ENCODE peak calls at places on chromosomes 4 and X, in four cellular contexts. D is endodermal cell, Q is astrocyte of the spinal cord, E is brain microvascular endothelial cell. B is an unnamed sample.

GRCh38 chr4:109803924-109804571 is 2.2 kb upstream of the CFI start:
- DNase-seq in D (peak), Q (peak), E (peak), B (no peak)

GRCh38 chrX:30597258-30598012 is 19.9 kb upstream of the TASL start:
- DNase-seq in D (no peak), E (no peak), Q (no peak), B (no peak)

GRCh38 chrX:154046262-154046771 is 26.6 kb upstream of the IRAK1 start:
- DNase-seq in Q (peak), E (peak), D (no peak), B (no peak)

GRCh38 chr4:166546009-166546408 is 673.0 kb downstream of the TLL1 start:
- DNase-seq in E (no peak), D (no peak), Q (no peak), B (no peak)

GRCh38 chr4:120691106-120691505 is 231.4 kb downstream of the PRDM5 start:
- DNase-seq in D (no peak), E (no peak), Q (no peak), B (no peak)

GRCh38 chrX:13570245-13570573 is 808 bp downstream of the EGFL6 start:
- DNase-seq in Q (no peak), D (no peak), E (no peak), B (no peak)

GRCh38 chrX:18885317-18886004 is 98.5 kb downstream of the PHKA2 start:
- DNase-seq in Q (peak), D (no peak), E (no peak), B (no peak)

GRCh38 chr4:84706286-84706685 is 123.4 kb downstream of the CDS1 start:
- DNase-seq in Q (no peak), D (no peak), E (no peak), B (no peak)

GRCh38 chr4:3160325-3160915 is 85.9 kb downstream of the HTT start:
- DNase-seq in E (no peak), Q (no peak), D (no peak), B (no peak)

GRCh38 chr4:182338731-182339130 is 95.5 kb downstream of the TENM3 start:
- DNase-seq in Q (peak), D (no peak), E (no peak), B (no peak)

GRCh38 chrX:31099536-31100090 is 27.8 kb upstream of the FTHL17 start:
- DNase-seq in Q (no peak), E (no peak), D (no peak), B (no peak)

GRCh38 chr4:16253127-16253960 is 27.1 kb upstream of the TAPT1 start:
- DNase-seq in E (peak), D (no peak), Q (peak), B (no peak)

GRCh38 chr4:154741877-154742851 is 1.6 kb upstream of the LRAT start:
- DNase-seq in Q (peak), D (peak), E (no peak), B (no peak)

GRCh38 chr4:40316782-40317635 is 18.1 kb upstream of the CHRNA9 start:
- DNase-seq in Q (peak), E (peak), D (peak), B (no peak)

GRCh38 chr4:66911898-66912297 is 633.4 kb downstream of the CENPC start:
- DNase-seq in D (no peak), E (peak), Q (peak), B (no peak)

GRCh38 chr4:5982156-5982973 is 35.9 kb downstream of the C4orf50 start:
- DNase-seq in D (peak), Q (no peak), E (no peak), B (no peak)

GRCh38 chr4:76800902-76801301 is 97.0 kb downstream of the SOWAHB start:
- DNase-seq in E (no peak), Q (no peak), D (no peak), B (no peak)

GRCh38 chr4:155818639-155819038 is 47.4 kb downstream of the ASIC5 start:
- DNase-seq in E (no peak), Q (no peak), D (no peak), B (no peak)

GRCh38 chrX:16185725-16186136 is 18.4 kb downstream of the MAGEB17 start:
- DNase-seq in D (peak), Q (peak), E (peak), B (no peak)

GRCh38 chr4:113335771-113336170 is 286.3 kb downstream of the ANK2 start:
- DNase-seq in Q (no peak), D (no peak), E (no peak), B (no peak)

GRCh38 chr4:186851291-186852077 is 127.8 kb upstream of the FAT1 start:
- DNase-seq in E (no peak), D (no peak), Q (no peak), B (no peak)

GRCh38 chrX:112536544-112536943 is 143.2 kb downstream of the LHFPL1 start:
- DNase-seq in Q (no peak), E (no peak), D (peak), B (no peak)

GRCh38 chr4:124564121-124564520 is 148.4 kb downstream of the ANKRD50 start:
- DNase-seq in D (no peak), E (no peak), Q (peak), B (no peak)

GRCh38 chr4:61461956-61462355 is 261.8 kb downstream of the ADGRL3 start:
- DNase-seq in D (no peak), E (no peak), Q (no peak), B (no peak)

GRCh38 chr4:105352826-105353225 is 121.0 kb downstream of the PPA2 start:
- DNase-seq in Q (peak), D (no peak), E (peak), B (no peak)

GRCh38 chr4:66017671-66018070 is 347.4 kb upstream of the EPHA5 start:
- DNase-seq in E (no peak), Q (no peak), D (no peak), B (no peak)

GRCh38 chrX:109393859-109394258 is 88.0 kb downstream of the GUCY2F start:
- DNase-seq in Q (no peak), D (peak), E (no peak), B (no peak)

GRCh38 chr4:137213372-137214173 is 318.7 kb downstream of the PCDH18 start:
- DNase-seq in D (no peak), E (no peak), Q (peak), B (no peak)

GRCh38 chr4:112381996-112382692 is 85.0 kb downstream of the ALPK1 start:
- DNase-seq in Q (no peak), E (no peak), D (no peak), B (no peak)

GRCh38 chr4:148542922-148543623 is 100.9 kb upstream of the NR3C2 start:
- DNase-seq in E (no peak), D (no peak), Q (no peak), B (no peak)

GRCh38 chr4:15507679-15508078 is 38.0 kb downstream of the CC2D2A start:
- DNase-seq in D (no peak), E (no peak), Q (no peak), B (no peak)

GRCh38 chr4:6534050-6534449 is 40.9 kb upstream of the MAN2B2 start:
- DNase-seq in D (no peak), E (no peak), Q (no peak), B (no peak)

GRCh38 chr4:1072830-1073446 is 40.4 kb downstream of the RNF212 start:
- DNase-seq in D (peak), Q (peak), E (peak), B (no peak)

GRCh38 chrX:69024287-69024686 is 141.0 kb downstream of the PJA1 start:
- DNase-seq in D (peak), Q (no peak), E (no peak), B (no peak)

GRCh38 chr4:101862595-101862994 is 72.1 kb downstream of the BANK1 start:
- DNase-seq in E (no peak), D (no peak), Q (no peak), B (no peak)

DNA sequence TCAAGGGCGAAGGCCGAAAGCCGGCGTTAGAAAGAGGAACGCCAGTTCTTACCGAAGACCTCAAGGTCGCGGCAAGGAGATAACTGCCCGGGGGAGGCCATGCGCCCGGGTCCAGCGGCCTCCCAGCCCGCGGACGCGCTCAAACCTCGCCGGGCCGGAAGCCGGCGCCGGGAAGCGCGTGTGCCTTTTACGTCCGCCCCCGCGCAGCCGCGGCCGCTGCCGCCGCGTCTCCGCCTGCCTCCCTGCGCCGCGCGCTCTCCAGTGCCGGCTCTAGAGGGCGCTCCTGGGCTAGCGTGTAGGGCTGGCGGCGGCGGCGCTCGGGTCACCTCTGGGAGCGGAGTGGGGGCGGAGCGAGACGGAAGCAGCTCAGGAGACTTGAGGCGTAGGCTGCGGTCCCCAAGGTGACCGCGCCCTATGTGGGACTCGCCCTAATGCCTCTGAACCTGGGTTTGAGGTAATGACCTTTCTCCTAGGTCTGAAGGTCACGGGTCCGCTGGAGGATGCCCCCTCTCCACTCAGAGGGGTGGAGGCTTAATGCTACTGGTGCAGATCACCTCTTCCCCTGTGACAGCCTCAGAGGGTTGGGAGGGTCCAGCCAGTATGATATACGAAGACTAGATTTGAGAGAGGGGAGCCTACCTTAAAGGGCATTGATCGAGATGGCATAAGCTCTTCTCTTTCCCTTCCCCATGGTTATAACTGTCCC is 839 bp downstream of the SLC25A5 start:
- DNase-seq in Q (peak), E (peak), D (peak), B (peak)
- TF ChIP-seq CTCF in Q (peak), E (peak), D (peak), B (peak)

GRCh38 chrX:20653070-20653469 is 386.4 kb upstream of the RPS6KA3 start:
- DNase-seq in E (no peak), Q (no peak), D (no peak), B (no peak)
- TF ChIP-seq CTCF in E (no peak), Q (no peak), D (no peak), B (no peak)

GRCh38 chrX:101417190-101417589 is 9.2 kb downstream of the HNRNPH2 start:
- DNase-seq in Q (no peak), E (no peak), D (no peak), B (no peak)

GRCh38 chrX:101411984-101412383 is 4.0 kb downstream of the HNRNPH2 start:
- DNase-seq in D (no peak), Q (no peak), E (no peak), B (no peak)

GRCh38 chrX:101416691-101417090 is 8.7 kb downstream of the HNRNPH2 start:
- DNase-seq in Q (no peak), E (no peak), D (no peak), B (no peak)

GRCh38 chrX:101417981-101418841 is 10.2 kb downstream of the HNRNPH2 start:
- DNase-seq in D (peak), E (no peak), Q (peak), B (peak)

GRCh38 chrX:101415180-101416130 is 7.4 kb downstream of the HNRNPH2 start:
- DNase-seq in Q (peak), D (peak), E (peak), B (no peak)
- TF ChIP-seq CTCF in Q (peak), D (peak), E (peak), B (peak)

DNA sequence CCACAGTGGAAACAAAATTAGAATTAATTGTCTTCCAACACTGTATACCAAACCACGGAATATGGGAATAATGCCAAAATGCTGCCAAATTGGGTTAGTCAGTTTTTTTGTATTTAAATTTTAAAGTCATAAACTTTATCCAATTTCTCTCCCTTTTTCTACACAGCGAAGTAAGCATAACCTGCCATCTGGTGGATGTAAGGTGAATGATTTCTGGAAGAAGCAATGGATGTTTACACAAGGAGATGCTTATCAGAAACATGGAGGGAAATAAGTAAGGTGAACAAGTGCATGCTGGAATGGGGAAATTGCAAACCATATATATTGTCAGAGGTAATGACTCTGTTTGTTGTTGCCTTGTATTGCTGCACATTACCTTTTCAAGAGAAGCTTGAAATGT is 691.9 kb downstream of the TECRL start:
- DNase-seq in Q (peak), E (no peak), D (no peak), B (no peak)
- TF ChIP-seq CTCF in Q (no peak), E (no peak), D (peak), B (peak)

GRCh38 chr4:79661196-79661595 is 253.2 kb upstream of the GK2 start:
- DNase-seq in E (no peak), D (no peak), Q (no peak), B (no peak)
- TF ChIP-seq CTCF in E (no peak), D (no peak), Q (no peak), B (no peak)

GRCh38 chr4:188934320-188934975 is 795.2 kb downstream of the TRIML1 start:
- DNase-seq in E (peak), D (no peak), Q (peak), B (no peak)
- TF ChIP-seq CTCF in E (no peak), D (no peak), Q (no peak), B (no peak)

GRCh38 chr4:176569301-176569700 is 223.4 kb downstream of the VEGFC start:
- DNase-seq in Q (no peak), E (no peak), D (no peak), B (no peak)
- TF ChIP-seq CTCF in Q (peak), E (peak), D (peak), B (peak)

DNA sequence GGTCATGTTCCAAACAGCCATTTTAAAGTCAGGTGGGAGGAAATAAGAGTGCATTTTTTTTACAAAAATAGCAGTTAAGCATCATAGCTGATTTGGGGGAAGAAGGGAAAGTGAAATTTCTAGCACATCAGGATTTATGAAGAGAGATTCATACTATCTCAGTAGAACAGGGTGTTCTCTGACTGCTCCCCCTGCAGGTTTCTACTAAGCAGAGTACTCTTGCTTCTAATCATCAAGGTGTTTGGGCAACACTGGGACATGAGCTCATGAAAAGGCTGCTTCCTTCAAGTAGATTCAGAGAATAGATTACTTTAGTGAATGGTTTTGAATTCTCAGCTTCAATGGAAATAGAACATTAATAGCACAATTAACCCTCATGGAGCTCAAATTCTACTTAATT is 591.4 kb upstream of the PCDH10 start:
- DNase-seq in Q (no peak), E (no peak), D (no peak), B (no peak)
- TF ChIP-seq CTCF in Q (peak), E (peak), D (peak), B (peak)

DNA sequence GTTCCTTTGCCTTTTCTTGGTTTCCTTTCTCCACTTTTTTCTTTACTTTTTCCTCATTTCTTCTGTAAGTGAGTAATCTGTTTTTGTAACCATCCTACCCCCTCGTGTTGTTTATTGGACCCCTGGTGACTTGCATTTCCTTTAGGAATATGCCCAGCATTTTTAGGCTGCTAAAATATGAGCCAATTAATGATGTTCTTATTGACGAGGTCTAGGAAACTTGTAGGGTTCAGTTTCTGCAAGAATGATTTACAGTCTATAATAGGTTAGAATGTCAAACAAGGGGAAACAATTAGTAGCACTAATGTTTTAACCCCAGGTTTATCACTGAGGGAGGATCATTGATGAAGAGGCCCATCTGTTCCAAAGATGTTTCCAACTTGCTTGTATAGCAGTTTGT is 79.0 kb downstream of the CPE start:
- DNase-seq in Q (no peak), E (no peak), D (no peak), B (no peak)
- TF ChIP-seq CTCF in Q (no peak), E (no peak), D (no peak), B (no peak)